ENCODE peak calls at places on chromosome 4, in ten cellular contexts. L, C, S, E, D, T, Z, R, O and A are unnamed samples.

GRCh38 chr4:123102897-123103489 is 180.6 kb upstream of the NUDT6 start:
- ATAC-seq in L (peak; percentile 84), C (peak; percentile 79), R (peak; percentile 68), E (peak; percentile 64), S (no peak), D (peak; percentile 82), O (peak; percentile 46), T (peak; percentile 68), Z (peak; percentile 89), A (no peak)

GRCh38 chr4:153365003-153365402 is 20.5 kb downstream of the MND1 start:
- ATAC-seq in O (no peak), E (peak; percentile 72), L (no peak), T (no peak), R (no peak), Z (no peak), D (peak; percentile 73), S (no peak), C (no peak), A (no peak)

GRCh38 chr4:12987284-12987683 is 496.9 kb downstream of the RAB28 start:
- ATAC-seq in Z (no peak), D (no peak), R (no peak), C (no peak), E (no peak), T (no peak), L (no peak), O (no peak), S (no peak), A (no peak)

GRCh38 chr4:5143940-5144339 is 92.7 kb downstream of the STK32B start:
- ATAC-seq in Z (no peak), E (no peak), O (no peak), L (no peak), D (peak; percentile 49), T (no peak), C (no peak), S (no peak), R (peak; percentile 18), A (peak; percentile 83)

GRCh38 chr4:46404961-46405360 is 15.0 kb upstream of the GABRA2 start:
- ATAC-seq in R (no peak), E (no peak), S (no peak), L (peak; percentile 70), Z (peak; percentile 95), O (peak; percentile 95), T (no peak), D (no peak), C (no peak), A (no peak)

GRCh38 chr4:19971829-19972228 is 279.9 kb upstream of the SLIT2 start:
- ATAC-seq in R (no peak), C (no peak), Z (peak; percentile 21), O (no peak), S (no peak), E (no peak), D (no peak), L (peak; percentile 84), T (no peak), A (no peak)

GRCh38 chr4:189001283-189001970 is 862.2 kb downstream of the TRIML1 start:
- ATAC-seq in C (no peak), R (no peak), L (no peak), S (no peak), Z (no peak), T (no peak), D (no peak), O (no peak), E (no peak), A (no peak)

GRCh38 chr4:4658051-4658450 is 116.2 kb upstream of the STX18 start:
- ATAC-seq in L (no peak), D (no peak), Z (no peak), S (no peak), T (no peak), R (no peak), O (no peak), E (no peak), C (no peak), A (no peak)

GRCh38 chr4:130110189-130110588 is 1014.2 kb downstream of the C4orf33 start:
- ATAC-seq in E (no peak), Z (no peak), C (no peak), R (no peak), T (no peak), D (no peak), S (no peak), O (no peak), L (no peak), A (no peak)

GRCh38 chr4:77185681-77186080 is 28.7 kb downstream of the CCNG2 start:
- ATAC-seq in R (no peak), S (no peak), O (no peak), Z (no peak), C (no peak), L (no peak), T (no peak), E (no peak), D (no peak), A (no peak)

GRCh38 chr4:40187386-40187913 is 9.4 kb upstream of the RHOH start:
- ATAC-seq in O (no peak), C (no peak), L (no peak), T (no peak), Z (no peak), E (no peak), S (no peak), D (no peak), R (no peak), A (no peak)

GRCh38 chr4:10003666-10004065 is 17.6 kb downstream of the SLC2A9 start:
- ATAC-seq in L (no peak), R (no peak), D (no peak), Z (no peak), O (peak; percentile 2), E (no peak), S (no peak), T (no peak), C (no peak), A (no peak)

DNA sequence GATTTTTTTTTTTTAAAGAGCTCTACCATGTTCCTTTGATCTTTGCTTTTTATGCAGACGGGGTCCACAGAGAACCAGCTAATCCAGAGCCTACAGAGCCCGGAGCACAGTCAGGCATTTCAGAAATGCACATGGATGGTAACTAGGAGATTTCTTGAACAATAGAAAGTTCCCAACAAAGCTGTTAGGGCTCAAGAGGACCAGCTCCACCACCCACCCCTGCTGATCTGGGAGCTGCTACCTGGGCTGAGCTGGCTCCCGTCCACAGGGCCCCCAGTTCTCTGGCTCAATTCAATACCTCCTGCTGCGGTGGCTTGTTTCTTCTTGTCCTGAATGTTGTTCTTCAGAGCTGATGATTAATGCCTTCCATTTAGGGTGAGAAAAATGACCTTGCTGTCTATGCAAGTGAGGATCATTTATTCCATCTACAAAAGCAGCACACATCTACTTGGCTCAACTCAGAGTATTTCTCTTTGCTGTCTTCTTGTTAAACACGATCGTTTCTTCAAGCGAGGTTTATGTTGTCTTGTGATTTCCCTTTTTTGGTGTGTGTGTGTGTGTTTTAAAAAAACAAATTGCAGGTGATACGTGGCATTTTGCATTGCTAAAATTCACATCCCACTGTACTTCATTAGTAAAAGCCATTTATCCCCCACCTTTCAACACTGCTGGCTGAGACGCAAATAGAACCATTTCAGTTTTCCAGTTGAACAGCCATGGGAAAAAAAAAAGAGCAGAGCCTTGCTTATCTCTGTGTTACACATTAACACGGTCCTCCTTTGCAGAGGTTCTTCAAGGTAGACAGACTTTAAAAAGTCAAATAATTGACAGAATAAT is 31.3 kb downstream of the IGFBP7 start:
- ATAC-seq in E (no peak), C (peak; percentile 79), Z (no peak), L (peak; percentile 37), S (peak; percentile 67), T (no peak), R (peak; percentile 54), D (no peak), O (peak; percentile 52), A (no peak)
- H3K4me3 ChIP-seq in E (no peak overlapping the region), C (peak overlapping the region; percentile 10), Z (no peak overlapping the region), L (no peak overlapping the region), S (peak overlapping the region; percentile 16), T (no peak overlapping the region), R (no peak overlapping the region), D (no peak overlapping the region), O (no peak overlapping the region), A (no peak overlapping the region)

DNA sequence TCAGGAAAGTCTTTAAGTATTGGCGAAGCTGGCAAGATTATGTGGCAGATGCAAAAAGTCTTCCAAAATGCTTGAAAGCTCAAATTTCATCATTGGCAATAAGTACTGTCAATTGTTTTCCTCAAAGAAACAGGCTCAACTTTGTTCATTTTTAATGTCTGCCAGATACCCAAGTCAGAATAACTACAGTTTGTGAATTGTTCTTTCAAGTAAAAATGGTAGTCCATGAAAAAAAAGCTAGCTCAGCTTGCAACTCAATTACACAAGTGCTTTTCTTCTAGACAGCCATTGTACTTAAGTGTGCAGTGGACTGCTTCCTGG is 70.5 kb downstream of the AFF1 start:
- ATAC-seq in T (no peak), E (no peak), O (no peak), Z (no peak), L (no peak), C (no peak), D (no peak), R (no peak), S (no peak), A (no peak)
- H3K4me3 ChIP-seq in T (no peak overlapping the region), E (peak overlapping the region; percentile 85), O (no peak overlapping the region), Z (no peak overlapping the region), L (no peak overlapping the region), C (peak overlapping the region; percentile 67), D (no peak overlapping the region), R (no peak overlapping the region), S (no peak overlapping the region), A (peak overlapping the region; percentile 78)

DNA sequence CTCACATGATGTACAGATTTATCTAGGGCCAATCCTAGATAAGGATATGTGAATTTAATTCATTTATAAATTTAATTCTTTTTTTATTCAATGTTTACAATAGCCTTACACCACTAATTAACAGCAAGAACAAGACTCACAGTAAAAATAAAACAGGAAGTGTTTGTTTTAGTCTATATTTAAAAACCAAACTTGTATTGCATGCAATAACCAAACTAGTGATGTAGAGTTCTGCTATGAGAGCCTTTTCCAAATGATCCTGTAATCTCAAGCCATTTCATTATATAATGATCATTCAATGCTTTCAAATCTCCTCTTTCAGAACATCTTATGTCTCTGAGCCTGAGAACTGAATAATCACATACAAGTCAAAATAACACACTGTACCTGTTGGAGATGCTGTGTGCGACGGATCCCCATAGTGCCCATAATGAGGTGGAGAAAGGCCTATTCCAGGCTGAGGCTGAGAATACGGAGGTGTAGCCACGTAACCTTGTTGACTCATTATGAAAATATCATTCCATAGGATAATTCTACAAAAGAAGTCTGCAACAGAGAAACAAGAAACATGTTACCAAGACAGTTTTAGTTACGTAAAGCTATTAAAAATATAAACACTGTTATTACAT is 2.6 kb downstream of the SEC24D start:
- ATAC-seq in R (no peak), L (no peak), E (no peak), S (no peak), D (no peak), C (no peak), Z (no peak), T (no peak), O (no peak), A (no peak)
- H3K4me3 ChIP-seq in R (no peak overlapping the region), L (no peak overlapping the region), E (no peak overlapping the region), S (no peak overlapping the region), D (no peak overlapping the region), C (peak overlapping the region; percentile 94), Z (no peak overlapping the region), T (no peak overlapping the region), O (no peak overlapping the region), A (no peak overlapping the region)

DNA sequence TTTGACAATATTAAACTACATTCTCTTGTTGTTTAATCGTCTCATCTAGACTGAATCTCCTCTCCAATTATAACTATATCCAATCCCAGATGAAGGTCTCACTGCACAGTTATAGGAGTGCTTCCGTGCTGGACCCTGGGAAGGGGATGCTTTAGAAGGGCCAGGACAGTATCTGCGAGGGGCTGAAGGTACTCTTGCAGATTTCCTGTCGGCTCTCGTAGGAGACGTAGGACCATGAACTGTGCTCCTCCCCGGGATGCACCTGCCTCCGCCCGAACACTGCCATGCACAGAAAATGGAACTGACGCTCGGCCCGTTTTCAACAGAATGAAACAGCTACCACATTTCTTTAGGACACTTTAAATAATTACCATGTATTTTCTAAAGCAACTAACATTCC is 39.4 kb downstream of the FAT1 start:
- ATAC-seq in C (no peak), T (peak; percentile 23), O (no peak), Z (no peak), L (no peak), R (no peak), E (no peak), S (peak; percentile 55), D (no peak), A (no peak)
- H3K4me3 ChIP-seq in C (peak overlapping the region; percentile 6), T (no peak overlapping the region), O (no peak overlapping the region), Z (no peak overlapping the region), L (no peak overlapping the region), R (no peak overlapping the region), E (no peak overlapping the region), S (no peak overlapping the region), D (no peak overlapping the region), A (peak overlapping the region; percentile 21)